ENCODE peak calls at places on chromosomes 2 and 18, in four cellular contexts. E, Y, Q and A are unnamed samples.

GRCh38 chr2:69062307-69062706 is 49.3 kb downstream of the ANTXR1 start:
- DNase-seq in E (no peak), Y (no peak), Q (no peak), A (no peak)

GRCh38 chr2:85709385-85709784 is 15.2 kb downstream of the GNLY start:
- DNase-seq in E (peak; percentile 49), Y (no peak), Q (peak; percentile 39), A (no peak)

GRCh38 chr2:61679096-61679495 is 140.9 kb upstream of the XPO1 start:
- DNase-seq in E (no peak), Y (no peak), Q (no peak), A (no peak)

GRCh38 chr2:49254401-49254800 is 100.1 kb upstream of the FSHR start:
- DNase-seq in E (no peak), Y (no peak), Q (no peak), A (no peak)

GRCh38 chr2:238137885-238138284 is 583 bp upstream of the KLHL30 start:
- DNase-seq in E (no peak), Y (no peak), Q (no peak), A (no peak)

GRCh38 chr2:1651131-1652066 is 92.9 kb downstream of the PXDN start:
- DNase-seq in E (no peak), Y (no peak), Q (peak; percentile 84), A (no peak)

GRCh38 chr2:26997394-26997793 is 27.0 kb downstream of the MAPRE3 start:
- DNase-seq in E (no peak), Y (no peak), Q (no peak), A (no peak)

GRCh38 chr2:121722479-121722878 is 14.2 kb downstream of the NIFK start:
- DNase-seq in E (peak; percentile 72), Y (no peak), Q (peak; percentile 17), A (no peak)

GRCh38 chr18:23583071-23583865 is 3.0 kb downstream of the NPC1 start:
- DNase-seq in E (no peak), Y (no peak), Q (no peak), A (no peak)

GRCh38 chr2:161745866-161746614 is 121.8 kb downstream of the SLC4A10 start:
- DNase-seq in E (no peak), Y (no peak), Q (no peak), A (no peak)

GRCh38 chr2:28633739-28634138 is 117.9 kb upstream of the PPP1CB start:
- DNase-seq in E (no peak), Y (peak; percentile 24), Q (peak; percentile 82), A (no peak)

GRCh38 chr2:105854972-105855371 is 110.3 kb downstream of the NCK2 start:
- DNase-seq in E (no peak), Y (no peak), Q (no peak), A (peak; percentile 63)
- TF ChIP-seq CTCF in E (no peak), Y (no peak), Q (no peak), A (no peak)

GRCh38 chr2:239978381-239978780 is 46.8 kb downstream of the NDUFA10 start:
- DNase-seq in E (peak; percentile 89), Y (no peak), Q (peak; percentile 77), A (no peak)

GRCh38 chr2:239983004-239983778 is 42.0 kb downstream of the NDUFA10 start:
- DNase-seq in E (no peak), Y (no peak), Q (no peak), A (no peak)

GRCh38 chr2:239977111-239977510 is 48.0 kb downstream of the NDUFA10 start:
- DNase-seq in E (no peak), Y (no peak), Q (no peak), A (no peak)

GRCh38 chr2:239975665-239976064 is 49.5 kb downstream of the NDUFA10 start:
- DNase-seq in E (no peak), Y (no peak), Q (no peak), A (no peak)

GRCh38 chr2:239979243-239980023 is 45.7 kb downstream of the NDUFA10 start:
- DNase-seq in E (no peak), Y (no peak), Q (peak; percentile 56), A (no peak)
- TF ChIP-seq CTCF in E (no peak), Y (no peak), Q (no peak), A (peak; percentile 34)

DNA sequence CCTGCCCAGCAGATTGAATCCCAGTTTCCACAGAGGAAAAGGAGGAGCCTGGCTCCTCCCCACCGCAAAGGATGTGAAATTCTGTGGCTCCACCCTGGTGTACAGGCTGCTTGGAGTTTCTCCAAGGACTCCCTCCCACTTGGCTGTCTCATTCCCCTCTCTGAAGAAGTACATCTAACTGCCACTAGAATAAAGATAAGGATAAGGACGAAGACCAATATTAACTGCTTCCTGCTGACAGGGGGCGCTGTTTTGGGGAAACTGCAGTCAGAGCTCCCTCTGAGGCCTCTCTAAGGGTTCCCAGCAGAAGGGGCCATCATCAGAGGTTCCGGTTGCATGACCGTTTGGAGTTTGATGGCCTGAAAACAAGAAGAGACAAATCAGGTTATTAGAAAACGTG is 790.9 kb downstream of the CPS1 start:
- DNase-seq in E (no peak), Y (no peak), Q (no peak), A (no peak)
- TF ChIP-seq CTCF in E (no peak), Y (no peak), Q (no peak), A (no peak)

GRCh38 chr2:11583203-11583752 is 49.4 kb downstream of the GREB1 start:
- DNase-seq in E (no peak), Y (peak; percentile 34), Q (peak; percentile 21), A (no peak)

GRCh38 chr2:11582526-11583202 is 48.8 kb downstream of the GREB1 start:
- DNase-seq in E (peak; percentile 73), Y (peak; percentile 71), Q (peak; percentile 56), A (no peak)

GRCh38 chr2:11583840-11584529 is 50.1 kb downstream of the GREB1 start:
- DNase-seq in E (peak; percentile 93), Y (peak; percentile 72), Q (peak; percentile 94), A (no peak)

GRCh38 chr2:11585071-11585470 is 51.2 kb downstream of the GREB1 start:
- DNase-seq in E (no peak), Y (no peak), Q (no peak), A (no peak)

GRCh38 chr2:11584530-11585056 is 50.7 kb downstream of the GREB1 start:
- DNase-seq in E (no peak), Y (no peak), Q (no peak), A (no peak)
- TF ChIP-seq CTCF in E (no peak), Y (no peak), Q (no peak), A (no peak)

DNA sequence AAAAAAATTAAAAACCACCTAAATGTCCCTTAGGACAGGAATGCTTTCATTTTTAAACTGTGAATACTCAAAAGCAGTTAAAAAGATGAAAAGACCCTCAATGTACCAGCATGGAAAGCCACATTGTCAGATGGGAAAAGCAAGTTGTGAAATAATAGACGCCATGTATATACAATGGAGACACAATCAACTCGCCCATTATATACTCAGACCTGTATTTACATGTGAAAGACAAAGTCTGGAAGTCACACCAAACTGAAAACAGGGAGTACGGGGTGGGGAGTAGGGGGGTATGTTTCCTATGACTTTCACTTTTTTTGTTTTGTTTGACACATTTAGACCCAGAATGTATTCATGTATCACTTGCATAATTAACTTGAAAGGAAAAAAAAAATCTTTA is 75.6 kb downstream of the CELF4 start:
- DNase-seq in E (no peak), Y (no peak), Q (no peak), A (no peak)
- TF ChIP-seq CTCF in E (no peak), Y (no peak), Q (no peak), A (no peak)

GRCh38 chr2:21165350-21165749 is 41.6 kb downstream of the TDRD15 start:
- DNase-seq in E (no peak), Y (no peak), Q (no peak), A (no peak)
- TF ChIP-seq CTCF in E (peak; percentile 21), Y (no peak), Q (peak; percentile 4), A (peak; percentile 43)

DNA sequence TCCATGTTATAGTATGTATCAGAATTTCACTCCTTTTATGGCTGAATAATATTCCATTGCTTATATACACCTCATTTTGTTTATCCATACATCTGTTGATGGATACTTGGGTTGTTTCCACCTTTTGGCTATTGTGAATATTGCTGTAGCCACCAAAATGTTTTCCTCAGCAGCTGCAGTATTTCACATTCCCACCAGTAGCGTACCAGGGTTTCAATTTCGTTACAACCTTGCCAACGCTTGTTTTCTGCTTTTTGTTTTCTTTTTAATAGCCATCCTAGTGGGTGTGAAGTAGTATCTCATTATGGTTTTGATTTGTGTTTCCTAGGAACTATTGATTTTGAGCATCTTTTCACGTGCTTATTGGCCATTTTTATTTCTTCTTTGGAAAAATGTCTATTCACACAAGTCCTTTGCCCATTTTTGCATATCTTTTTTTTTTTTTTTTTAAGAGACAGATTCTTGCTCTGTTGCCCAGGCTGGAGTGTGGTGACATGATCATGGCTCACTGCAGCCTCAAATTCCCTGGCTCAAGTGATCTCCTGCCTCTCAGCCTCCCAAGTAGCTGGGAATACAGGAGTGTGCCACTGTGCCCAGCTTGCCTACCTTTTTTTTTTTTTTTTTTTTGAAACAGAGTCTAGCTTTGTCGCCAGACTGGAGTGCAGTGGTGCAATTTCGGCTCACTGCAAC is 14.2 kb downstream of the UBXN2A start:
- DNase-seq in E (no peak), Y (no peak), Q (peak; percentile 36), A (no peak)
- TF ChIP-seq CTCF in E (no peak), Y (no peak), Q (peak; percentile 13), A (no peak)